ENCODE peak calls at places on chromosome X, in ten cellular contexts. Z, I, L, X, G, T, F, P, K and Y are unnamed samples.

GRCh38 chrX:110418220-110418856 is 59.7 kb downstream of the RTL9 start:
- DNase-seq in G (no peak), F (no peak), X (peak; percentile 14), I (no peak), K (peak; percentile 21), L (peak; percentile 23), Z (no peak), T (peak; percentile 54), P (peak; percentile 39), Y (peak; percentile 71)

GRCh38 chrX:9341305-9342201 is 123.3 kb upstream of the TBL1X start:
- DNase-seq in X (no peak), Z (no peak), T (no peak), K (peak; percentile 48), L (peak; percentile 77), F (peak; percentile 32), G (peak; percentile 62), I (peak; percentile 84), P (no peak), Y (peak; percentile 52)

GRCh38 chrX:110346681-110347080 is 12.0 kb upstream of the RTL9 start:
- DNase-seq in G (no peak), I (no peak), L (no peak), K (peak; percentile 20), X (peak; percentile 15), T (peak; percentile 16), Z (no peak), F (no peak), P (peak; percentile 4), Y (peak; percentile 29)

GRCh38 chrX:2629316-2630168 is 61.6 kb upstream of the CD99 start:
- DNase-seq in T (no peak), L (no peak), G (no peak), K (no peak), Z (peak; percentile 8), I (no peak), F (no peak), X (no peak), P (no peak), Y (no peak)

GRCh38 chrX:105297041-105297440 is 76.5 kb upstream of the TEX13A start:
- DNase-seq in K (no peak), F (no peak), P (no peak), T (no peak), Z (no peak), I (no peak), X (no peak), G (no peak), L (no peak), Y (no peak)

GRCh38 chrX:34813618-34814017 is 129.0 kb upstream of the FAM47B start:
- DNase-seq in F (no peak), G (no peak), P (no peak), I (no peak), L (no peak), T (peak; percentile 32), X (no peak), Z (no peak), K (no peak), Y (no peak)

GRCh38 chrX:136865270-136866168 is 15.0 kb downstream of the RBMX start:
- DNase-seq in Z (no peak), K (no peak), G (no peak), I (no peak), L (no peak), F (no peak), T (no peak), X (no peak), P (no peak), Y (no peak)

GRCh38 chrX:27918799-27919198 is 62.5 kb downstream of the DCAF8L1 start:
- DNase-seq in P (no peak), I (no peak), T (no peak), F (no peak), K (peak; percentile 13), L (no peak), X (peak; percentile 9), G (no peak), Z (no peak), Y (peak; percentile 4)

GRCh38 chrX:48896611-48897011 is 957 bp downstream of the TIMM17B start:
- DNase-seq in I (no peak), G (no peak), T (no peak), F (no peak), Z (no peak), K (no peak), L (no peak), P (no peak), X (no peak), Y (no peak)

GRCh38 chrX:13220916-13221315 is 98.9 kb downstream of the ATXN3L start:
- DNase-seq in F (no peak), P (no peak), K (no peak), G (no peak), L (no peak), Z (no peak), T (peak; percentile 49), X (no peak), I (no peak), Y (no peak)

GRCh38 chrX:18793601-18794089 is 86.2 kb downstream of the PPEF1 start:
- DNase-seq in L (no peak), G (no peak), Z (no peak), I (no peak), X (peak; percentile 8), P (peak; percentile 8), T (no peak), K (no peak), F (no peak), Y (no peak)

GRCh38 chrX:38172596-38172995 is 48.1 kb downstream of the SRPX start:
- DNase-seq in G (no peak), P (no peak), I (no peak), K (no peak), L (no peak), F (no peak), X (no peak), Z (no peak), T (no peak), Y (no peak)

GRCh38 chrX:51178352-51178751 is 154.3 kb upstream of the NUDT10 start:
- DNase-seq in T (no peak), X (no peak), G (no peak), P (no peak), F (no peak), L (no peak), Z (no peak), I (no peak), K (no peak), Y (no peak)

GRCh38 chrX:17587352-17587751 is 149.9 kb upstream of the SCML1 start:
- DNase-seq in K (no peak), I (no peak), X (no peak), P (no peak), T (no peak), L (no peak), F (no peak), G (no peak), Z (no peak), Y (no peak)

GRCh38 chrX:19122641-19123009 is 357 bp upstream of the ADGRG2 start:
- DNase-seq in I (no peak), Z (no peak), L (no peak), X (no peak), K (no peak), F (no peak), P (no peak), T (no peak), G (no peak), Y (no peak)